ENCODE peak calls at places on chromosomes 3 and 15, in eight cellular contexts. A is CD4-positive, alpha-beta memory T cell; W is MV-4-11; Q is NCI-H2107; Z is GDM1; E is sigmoid colon; J is RPMI7951; M is nucleus accumbens. K is an unnamed sample.

GRCh38 chr15:81024265-81024875 is 23.6 kb downstream of the TLNRD1 start:
- DNase-seq in A (no peak), Z (peak; percentile 57), W (peak; percentile 41), M (no peak), J (no peak), Q (no peak), E (no peak), K (no peak)

GRCh38 chr3:159252274-159252673 is 450.4 kb downstream of the MFSD1 start:
- DNase-seq in M (no peak), E (no peak), A (no peak), Q (no peak), Z (no peak), W (no peak), J (peak; percentile 75), K (no peak)

GRCh38 chr15:63189955-63190691 is 717 bp downstream of the RAB8B start:
- DNase-seq in J (peak; percentile 29), Q (no peak), M (no peak), Z (no peak), A (no peak), E (no peak), W (peak; percentile 76), K (no peak)

GRCh38 chr3:149120051-149120972 is 9.1 kb upstream of the HPS3 start:
- DNase-seq in Z (no peak), A (peak; percentile 53), E (no peak), J (peak; percentile 65), W (peak; percentile 56), Q (peak; percentile 42), M (no peak), K (peak; percentile 14)

GRCh38 chr15:99434506-99435137 is 131.2 kb upstream of the MEF2A start:
- DNase-seq in Q (no peak), J (no peak), W (no peak), M (no peak), E (peak; percentile 59), Z (no peak), A (no peak), K (no peak)

GRCh38 chr3:138686771-138687221 is 78.2 kb downstream of the FAIM start:
- DNase-seq in Z (peak; percentile 83), M (no peak), J (peak; percentile 77), W (peak; percentile 87), E (no peak), Q (no peak), A (no peak), K (no peak)

GRCh38 chr3:195004512-195005250 is 266.3 kb downstream of the XXYLT1 start:
- DNase-seq in Q (no peak), M (no peak), A (no peak), J (no peak), E (no peak), Z (no peak), W (no peak), K (no peak)

GRCh38 chr3:155670320-155670719 is 74.6 kb downstream of the PLCH1 start:
- DNase-seq in Z (no peak), M (no peak), A (no peak), E (no peak), W (no peak), J (no peak), Q (no peak), K (no peak)

GRCh38 chr3:64460877-64461276 is 226.9 kb downstream of the ADAMTS9 start:
- DNase-seq in Q (no peak), A (no peak), J (peak; percentile 85), E (no peak), M (no peak), W (no peak), Z (no peak), K (no peak)

K was measured in NCI-H1694.